ENCODE peak calls at places on chromosomes 1 and 21, in five cellular contexts. D, V, Q, Z and K are unnamed samples.

GRCh38 chr1:87226341-87226760 is 102.3 kb upstream of the LMO4 start:
- DNase-seq in Z (peak; percentile 57), V (no peak), D (peak; percentile 84), Q (peak; percentile 45), K (peak; percentile 96)

GRCh38 chr1:232627645-232628334 is 2.1 kb downstream of the SIPA1L2 start:
- DNase-seq in Q (peak; percentile 52), Z (no peak), V (no peak), D (no peak), K (no peak)

GRCh38 chr1:29256979-29257804 is 20.9 kb downstream of the PTPRU start:
- DNase-seq in Q (no peak), V (no peak), D (no peak), Z (peak; percentile 61), K (no peak)

GRCh38 chr1:235106457-235106856 is 22.2 kb downstream of the TOMM20 start:
- DNase-seq in Q (no peak), D (no peak), V (no peak), Z (no peak), K (no peak)

GRCh38 chr1:226549937-226550670 is 1.5 kb downstream of the STUM start:
- DNase-seq in V (no peak), Q (peak; percentile 74), D (peak; percentile 48), Z (peak; percentile 73), K (no peak)

GRCh38 chr1:7229696-7230095 is 444.4 kb downstream of the CAMTA1 start:
- DNase-seq in Z (no peak), D (no peak), V (no peak), Q (peak; percentile 6), K (no peak)

GRCh38 chr1:55217226-55217996 is 2.2 kb upstream of the USP24 start:
- DNase-seq in D (no peak), Z (no peak), Q (peak; percentile 57), V (no peak), K (no peak)

GRCh38 chr1:158687037-158687436 is 522 bp upstream of the SPTA1 start:
- DNase-seq in Q (no peak), V (no peak), D (no peak), Z (no peak), K (no peak)

GRCh38 chr1:74247881-74248528 is 12.8 kb downstream of the TNNI3K start:
- DNase-seq in Z (peak; percentile 24), V (no peak), D (no peak), Q (no peak), K (no peak)

GRCh38 chr1:10429868-10430215 is 391 bp upstream of the CENPS start:
- DNase-seq in D (no peak), Q (peak; percentile 30), V (no peak), Z (no peak), K (no peak)

GRCh38 chr1:40530735-40531380 is 579 bp upstream of the ZNF684 start:
- DNase-seq in D (no peak), Q (no peak), V (no peak), Z (no peak), K (no peak)

GRCh38 chr1:109993885-109994284 is 9.3 kb downstream of the AHCYL1 start:
- DNase-seq in D (no peak), V (no peak), Q (peak; percentile 51), Z (no peak), K (no peak)

GRCh38 chr21:28789571-28789970 is 203.1 kb downstream of the LTN1 start:
- DNase-seq in V (no peak), Z (no peak), Q (no peak), D (no peak), K (no peak)

GRCh38 chr1:9324246-9325096 is 31.8 kb downstream of the SPSB1 start:
- DNase-seq in Z (peak; percentile 30), D (no peak), V (no peak), Q (no peak), K (no peak)

GRCh38 chr1:156935719-156936118 is 15.3 kb downstream of the LRRC71 start:
- DNase-seq in D (no peak), V (no peak), Z (no peak), Q (no peak), K (no peak)

GRCh38 chr1:47031585-47031984 is 8.1 kb downstream of the CYP4X1 start:
- DNase-seq in Z (no peak), Q (no peak), V (no peak), D (no peak), K (no peak)

GRCh38 chr21:43921979-43922945 is 57.2 kb downstream of the AGPAT3 start:
- DNase-seq in Q (no peak), D (no peak), V (peak; percentile 51), Z (no peak), K (no peak)

GRCh38 chr1:62724430-62724829 is 36.2 kb upstream of the DOCK7 start:
- DNase-seq in Z (no peak), V (no peak), D (no peak), Q (no peak), K (no peak)

GRCh38 chr1:159909381-159909780 is 9.4 kb upstream of the CFAP45 start:
- DNase-seq in V (no peak), D (no peak), Q (no peak), Z (no peak), K (no peak)

GRCh38 chr1:42013881-42014470 is 95.3 kb upstream of the HIVEP3 start:
- DNase-seq in D (no peak), Z (no peak), V (no peak), Q (no peak), K (no peak)

GRCh38 chr1:96966536-96967138 is 245.1 kb downstream of the PTBP2 start:
- DNase-seq in Z (peak; percentile 72), Q (peak; percentile 79), D (peak; percentile 71), V (peak; percentile 41), K (peak; percentile 34)

GRCh38 chr1:58165073-58165472 is 381.5 kb downstream of the OMA1 start:
- DNase-seq in Z (no peak), V (no peak), Q (no peak), D (no peak), K (no peak)

GRCh38 chr1:7262611-7263010 is 477.4 kb downstream of the CAMTA1 start:
- DNase-seq in D (no peak), V (no peak), Z (no peak), Q (peak; percentile 74), K (no peak)

GRCh38 chr1:226132731-226133503 is 53.6 kb downstream of the ACBD3 start:
- DNase-seq in Z (no peak), D (peak; percentile 10), Q (no peak), V (no peak), K (no peak)

GRCh38 chr21:39362733-39363132 is 13.8 kb upstream of the HMGN1 start:
- DNase-seq in Z (no peak), V (no peak), D (no peak), Q (no peak), K (no peak)

GRCh38 chr1:215433237-215433636 is 133.9 kb upstream of the KCTD3 start:
- DNase-seq in Z (no peak), D (no peak), Q (no peak), V (no peak), K (no peak)

GRCh38 chr1:55848906-55849305 is 633.7 kb upstream of the USP24 start:
- DNase-seq in V (no peak), Q (no peak), Z (no peak), D (no peak), K (no peak)

GRCh38 chr1:205998457-205999241 is 4.5 kb downstream of the RAB7B start:
- DNase-seq in Z (no peak), V (no peak), D (no peak), Q (no peak), K (no peak)